ENCODE peak calls at places on chromosome 12, in nine cellular contexts. W is lower lobe of right lung; X is transverse colon; Y is pancreas; V is psoas muscle; E is endothelial cell of umbilical vein; A is cardiac muscle cell; D is MM.1S; F is CD8-positive, alpha-beta memory T cell. P is an unnamed sample. For H3K36me3, the result is how much of the 10 kb centered on the place peaks cover.

GRCh38 chr12:113673524-113674238 is 202.0 kb upstream of the LHX5 start:
- DNase-seq in W (no peak), X (no peak), Y (no peak), V (no peak), E (no peak), A (no peak), D (no peak), F (no peak), P (no peak)

GRCh38 chr12:96882862-96883261 is 24.2 kb upstream of the NEDD1 start:
- DNase-seq in W (no peak), X (no peak), Y (no peak), V (no peak), E (peak), A (no peak), D (no peak), F (no peak), P (no peak)

GRCh38 chr12:51871126-51871525 is 16.8 kb upstream of the ANKRD33 start:
- DNase-seq in W (peak), X (no peak), Y (no peak), V (peak), E (no peak), A (no peak), D (no peak), F (no peak), P (no peak)

GRCh38 chr12:118581396-118581795 is 205.0 kb downstream of the SUDS3 start:
- DNase-seq in W (no peak), X (no peak), Y (no peak), V (no peak), E (no peak), A (no peak), D (no peak), F (no peak), P (no peak)

GRCh38 chr12:128804762-128805161 is 19.0 kb downstream of the SLC15A4 start:
- DNase-seq in W (no peak), X (no peak), Y (no peak), V (no peak), E (no peak), A (no peak), D (no peak), F (no peak), P (no peak)

GRCh38 chr12:49018282-49019119 is at the start of gene PRKAG1:
- DNase-seq in W (peak), X (peak), Y (peak), V (peak), E (peak), A (peak), D (peak), F (peak), P (peak)

GRCh38 chr12:12357697-12358476 is 1.0 kb downstream of the BORCS5 start:
- DNase-seq in W (no peak), X (no peak), Y (no peak), V (no peak), E (peak), A (no peak), D (peak), F (peak), P (no peak)

GRCh38 chr12:103495783-103496456 is at the start of gene C12orf42:
- DNase-seq in W (peak), X (peak), Y (no peak), V (peak), E (peak), A (peak), D (peak), F (peak), P (no peak)

GRCh38 chr12:103368167-103368566 is 127.6 kb downstream of the C12orf42 start:
- DNase-seq in W (no peak), X (no peak), Y (no peak), V (no peak), E (no peak), A (no peak), D (no peak), F (no peak), P (no peak)

GRCh38 chr12:100987552-100988277 is 193.1 kb downstream of the ANO4 start:
- DNase-seq in W (no peak), X (no peak), Y (peak), V (peak), E (peak), A (peak), D (peak), F (no peak), P (no peak)

GRCh38 chr12:123005081-123005626 is 24.7 kb downstream of the ARL6IP4 start:
- DNase-seq in W (no peak), X (no peak), Y (no peak), V (peak), E (no peak), A (no peak), D (no peak), F (no peak), P (no peak)

GRCh38 chr12:123436017-123436964 is at the start of gene RILPL2:
- DNase-seq in W (peak), X (peak), Y (peak), V (peak), E (peak), A (peak), D (peak), F (peak), P (peak)

GRCh38 chr12:121712462-121713256 is at the start of gene TMEM120B:
- DNase-seq in W (peak), X (peak), Y (peak), V (peak), E (peak), A (peak), D (peak), F (peak), P (peak)

GRCh38 chr12:105706321-105706972 is 376.0 kb downstream of the C12orf75 start:
- DNase-seq in W (no peak), X (no peak), Y (no peak), V (peak), E (peak), A (no peak), D (no peak), F (no peak), P (no peak)

GRCh38 chr12:95319694-95320331 is 102.2 kb downstream of the VEZT start:
- DNase-seq in W (no peak), X (no peak), Y (no peak), V (no peak), E (no peak), A (no peak), D (no peak), F (no peak), P (no peak)

GRCh38 chr12:58051378-58051777 is 110.0 kb downstream of the ATP23 start:
- DNase-seq in W (no peak), X (no peak), Y (no peak), V (no peak), E (no peak), A (no peak), D (no peak), F (no peak), P (no peak)

GRCh38 chr12:56358836-56359532 is 923 bp downstream of the STAT2 start:
- DNase-seq in W (no peak), X (peak), Y (no peak), V (no peak), E (no peak), A (no peak), D (peak), F (no peak), P (no peak)

GRCh38 chr12:41521872-41522379 is 333.8 kb downstream of the PDZRN4 start:
- DNase-seq in W (no peak), X (no peak), Y (no peak), V (no peak), E (peak), A (no peak), D (peak), F (no peak), P (no peak)

GRCh38 chr12:5013206-5013830 is 30.4 kb upstream of the KCNA5 start:
- DNase-seq in W (no peak), X (no peak), Y (no peak), V (no peak), E (no peak), A (no peak), D (no peak), F (no peak), P (no peak)

GRCh38 chr12:52975820-52976573 is 27.1 kb downstream of the KRT18 start:
- DNase-seq in W (peak), X (peak), Y (no peak), V (no peak), E (peak), A (no peak), D (no peak), F (no peak), P (no peak)
- H3K4me3 ChIP-seq in W (no peak), X (no peak), Y (no peak), V (no peak), E (no peak), A (no peak), D (no peak), F (no peak), P (no peak)

GRCh38 chr12:131928765-131929529 is at the start of gene PUS1:
- DNase-seq in W (peak), X (peak), Y (peak), V (peak), E (peak), A (peak), D (peak), F (peak), P (peak)

GRCh38 chr12:131929530-131930456 is 717 bp downstream of the PUS1 start:
- DNase-seq in W (no peak), X (peak), Y (no peak), V (no peak), E (peak), A (peak), D (no peak), F (peak), P (no peak)

GRCh38 chr12:131933387-131933786 is 4.3 kb downstream of the PUS1 start:
- DNase-seq in W (no peak), X (no peak), Y (no peak), V (no peak), E (no peak), A (no peak), D (no peak), F (no peak), P (no peak)

GRCh38 chr12:131928080-131928764 is 854 bp upstream of the PUS1 start:
- DNase-seq in W (no peak), X (peak), Y (no peak), V (no peak), E (no peak), A (peak), D (no peak), F (no peak), P (no peak)

GRCh38 chr12:131930510-131930909 is 1.4 kb downstream of the PUS1 start:
- DNase-seq in W (no peak), X (no peak), Y (no peak), V (no peak), E (no peak), A (no peak), D (no peak), F (no peak), P (no peak)
- H3K36me3 ChIP-seq in W (under half), X (under half), Y (under half), V (under half), E (under half), A (under half), D (under half), F (under half), P (under half)

GRCh38 chr12:30794591-30795409 is 40.0 kb upstream of the CAPRIN2 start:
- DNase-seq in W (no peak), X (no peak), Y (no peak), V (no peak), E (peak), A (no peak), D (no peak), F (no peak), P (no peak)
- H3K4me3 ChIP-seq in W (peak), X (no peak), Y (no peak), V (peak), E (peak), A (no peak), D (no peak), F (peak), P (peak)

GRCh38 chr12:68824131-68824530 is 16.2 kb downstream of the MDM2 start:
- DNase-seq in W (no peak), X (no peak), Y (no peak), V (no peak), E (no peak), A (no peak), D (no peak), F (no peak), P (no peak)

GRCh38 chr12:68823711-68824110 is 15.7 kb downstream of the MDM2 start:
- DNase-seq in W (no peak), X (no peak), Y (no peak), V (no peak), E (no peak), A (no peak), D (no peak), F (no peak), P (no peak)

GRCh38 chr12:68825569-68826217 is 17.7 kb downstream of the MDM2 start:
- DNase-seq in W (no peak), X (no peak), Y (no peak), V (no peak), E (no peak), A (no peak), D (no peak), F (no peak), P (no peak)

GRCh38 chr12:68821357-68822188 is 13.6 kb downstream of the MDM2 start:
- DNase-seq in W (no peak), X (no peak), Y (no peak), V (no peak), E (no peak), A (no peak), D (no peak), F (no peak), P (no peak)

DNA sequence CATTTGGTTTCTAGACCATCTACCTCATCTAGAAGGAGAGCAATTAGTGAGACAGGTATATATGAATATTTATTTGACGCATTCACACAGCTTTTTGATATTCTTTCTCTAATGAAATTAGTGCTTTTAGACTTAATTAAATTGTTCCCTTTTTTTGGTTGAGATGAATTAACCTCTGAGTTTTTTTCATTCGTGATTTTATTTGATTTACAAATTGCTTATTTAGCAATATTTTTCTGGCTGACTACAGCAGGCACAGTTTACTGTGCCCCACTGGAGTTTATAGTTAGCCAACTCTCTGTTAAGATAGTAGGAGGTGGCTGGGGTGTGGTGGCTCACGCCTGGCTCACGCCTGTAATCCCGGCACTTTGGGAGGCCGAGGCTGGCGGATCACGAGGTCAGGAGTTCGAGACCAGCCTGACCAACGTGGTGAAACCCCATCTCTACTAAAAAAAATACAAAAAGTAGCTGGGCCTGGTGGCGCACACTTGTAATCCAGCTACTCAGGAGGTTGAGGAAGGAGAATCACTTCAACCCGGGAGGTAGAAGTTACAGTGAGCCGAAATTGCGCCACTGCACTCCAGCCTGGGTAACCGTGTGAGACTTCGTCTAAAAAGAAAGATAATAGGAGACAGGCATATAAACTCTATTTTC is 16.7 kb downstream of the MDM2 start:
- DNase-seq in W (no peak), X (no peak), Y (no peak), V (no peak), E (no peak), A (no peak), D (no peak), F (no peak), P (no peak)
- H3K36me3 ChIP-seq in W (half or more), X (under half), Y (under half), V (under half), E (half or more), A (half or more), D (half or more), F (under half), P (under half)

GRCh38 chr12:65895031-65895430 is 70.7 kb downstream of the HMGA2 start:
- DNase-seq in W (no peak), X (no peak), Y (no peak), V (no peak), E (no peak), A (no peak), D (no peak), F (no peak), P (no peak)

GRCh38 chr12:65894127-65894526 is 69.8 kb downstream of the HMGA2 start:
- DNase-seq in W (no peak), X (no peak), Y (no peak), V (no peak), E (no peak), A (no peak), D (no peak), F (no peak), P (no peak)

GRCh38 chr12:65892905-65893304 is 68.6 kb downstream of the HMGA2 start:
- DNase-seq in W (no peak), X (no peak), Y (no peak), V (no peak), E (peak), A (no peak), D (no peak), F (no peak), P (no peak)

GRCh38 chr12:65895759-65896656 is 71.7 kb downstream of the HMGA2 start:
- DNase-seq in W (no peak), X (no peak), Y (no peak), V (no peak), E (no peak), A (no peak), D (no peak), F (no peak), P (no peak)

DNA sequence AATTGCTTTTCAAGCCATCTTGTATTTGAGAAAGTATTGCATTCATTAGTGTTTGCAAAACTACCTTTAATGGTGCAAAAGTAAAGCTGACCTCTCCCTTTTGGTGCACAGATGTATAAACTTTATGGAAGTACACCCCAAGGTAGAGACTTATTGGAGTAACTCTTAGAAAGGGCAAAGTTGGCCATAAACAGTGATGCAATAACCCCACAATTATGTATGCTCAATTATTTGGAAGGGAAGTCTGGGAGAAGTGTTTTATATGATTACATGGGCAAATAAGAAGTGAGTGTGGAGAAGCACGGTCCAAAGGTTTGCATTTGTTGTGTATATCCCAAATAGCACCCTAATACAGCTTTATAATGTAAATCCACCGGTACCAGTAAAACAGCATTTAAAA is 70.3 kb downstream of the HMGA2 start:
- DNase-seq in W (no peak), X (no peak), Y (no peak), V (no peak), E (no peak), A (no peak), D (no peak), F (no peak), P (no peak)
- H3K4me3 ChIP-seq in W (no peak), X (no peak), Y (no peak), V (no peak), E (no peak), A (no peak), D (no peak), F (no peak), P (no peak)

P was measured in breast epithelium.